ENCODE peak calls at places on chromosomes 6 and 20, in seven cellular contexts. J, F, E, M, P, A and K are unnamed samples. For H3K4me1, the result is how much of the 10 kb centered on the place peaks cover.

GRCh38 chr6:166402582-166403277 is 20.0 kb upstream of the MPC1 start:
- DNase-seq in J (peak), F (no peak), E (no peak), M (no peak), P (no peak), A (no peak), K (no peak)

GRCh38 chr6:56297022-56297995 is 49.9 kb upstream of the COL21A1 start:
- DNase-seq in J (no peak), F (no peak), E (no peak), M (no peak), P (no peak), A (no peak), K (no peak)

GRCh38 chr6:85451586-85452306 is 1.9 kb downstream of the NT5E start:
- DNase-seq in J (peak), F (no peak), E (no peak), M (no peak), P (no peak), A (no peak), K (no peak)

GRCh38 chr6:89132087-89132486 is 13.8 kb upstream of the PM20D2 start:
- DNase-seq in J (no peak), F (no peak), E (no peak), M (no peak), P (no peak), A (peak), K (no peak)

GRCh38 chr6:167717455-167717854 is 109.3 kb upstream of the AFDN start:
- DNase-seq in J (no peak), F (no peak), E (no peak), M (peak), P (no peak), A (no peak), K (no peak)

GRCh38 chr20:25057234-25058050 is 497 bp downstream of the ACSS1 start:
- DNase-seq in J (peak), F (no peak), E (peak), M (peak), P (peak), A (peak), K (peak)

GRCh38 chr6:158149641-158150040 is 18.4 kb downstream of the SERAC1 start:
- DNase-seq in J (peak), F (no peak), E (no peak), M (no peak), P (no peak), A (no peak), K (no peak)

GRCh38 chr6:155155787-155156447 is 107.9 kb upstream of the CLDN20 start:
- DNase-seq in J (peak), F (no peak), E (no peak), M (no peak), P (no peak), A (no peak), K (no peak)

GRCh38 chr6:158852312-158853071 is 33.3 kb upstream of the EZR start:
- DNase-seq in J (no peak), F (no peak), E (no peak), M (no peak), P (no peak), A (no peak), K (no peak)

GRCh38 chr20:25622450-25623224 is 1.2 kb downstream of the NANP start:
- DNase-seq in J (no peak), F (no peak), E (no peak), M (no peak), P (no peak), A (no peak), K (no peak)

GRCh38 chr6:15346315-15346714 is 100.4 kb downstream of the JARID2 start:
- DNase-seq in J (no peak), F (no peak), E (no peak), M (no peak), P (no peak), A (no peak), K (no peak)

GRCh38 chr6:112429226-112429625 is 82.1 kb downstream of the RFPL4B start:
- DNase-seq in J (peak), F (no peak), E (no peak), M (no peak), P (no peak), A (no peak), K (no peak)

GRCh38 chr6:53624491-53624890 is 41.1 kb downstream of the KLHL31 start:
- DNase-seq in J (no peak), F (no peak), E (no peak), M (no peak), P (no peak), A (no peak), K (no peak)

GRCh38 chr6:57190140-57190539 is 18.0 kb downstream of the BAG2 start:
- DNase-seq in J (peak), F (no peak), E (no peak), M (no peak), P (no peak), A (no peak), K (no peak)

DNA sequence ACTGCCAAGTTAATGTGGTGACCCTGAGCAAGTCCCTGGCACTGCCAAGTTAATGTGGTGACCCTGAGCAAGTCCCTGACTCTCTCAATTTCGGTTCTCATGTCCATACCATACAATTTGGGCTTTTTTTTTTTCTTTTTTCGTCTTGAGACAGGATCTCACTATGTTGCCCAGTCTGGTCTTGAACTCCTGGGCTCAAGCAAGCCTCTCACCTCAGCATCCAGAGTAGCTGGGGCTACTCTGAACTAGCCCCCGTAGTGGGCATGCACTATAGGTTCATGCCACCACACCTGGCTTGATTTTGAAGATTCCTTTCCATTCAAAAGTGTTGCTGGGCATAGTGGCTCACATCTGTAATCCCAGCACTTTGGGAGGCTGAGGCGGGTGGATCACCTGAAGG is 100.0 kb upstream of the FOXP4 start:
- DNase-seq in J (no peak), F (no peak), E (no peak), M (no peak), P (no peak), A (no peak), K (no peak)
- H3K4me1 ChIP-seq in J (under half), F (under half), E (under half), M (under half), P (under half), A (under half), K (under half)

GRCh38 chr20:41467690-41468089 is 101.1 kb upstream of the EMILIN3 start:
- DNase-seq in J (no peak), F (no peak), E (no peak), M (no peak), P (no peak), A (no peak), K (no peak)

GRCh38 chr20:41466836-41467619 is 100.4 kb upstream of the EMILIN3 start:
- DNase-seq in J (no peak), F (no peak), E (no peak), M (no peak), P (no peak), A (no peak), K (no peak)

GRCh38 chr20:41457173-41457857 is 90.7 kb upstream of the EMILIN3 start:
- DNase-seq in J (no peak), F (no peak), E (no peak), M (no peak), P (no peak), A (no peak), K (no peak)

GRCh38 chr20:41462372-41463161 is 95.9 kb upstream of the EMILIN3 start:
- DNase-seq in J (no peak), F (no peak), E (no peak), M (no peak), P (no peak), A (no peak), K (no peak)
- H3K4me1 ChIP-seq in J (under half), F (under half), E (under half), M (under half), P (under half), A (under half), K (under half)

DNA sequence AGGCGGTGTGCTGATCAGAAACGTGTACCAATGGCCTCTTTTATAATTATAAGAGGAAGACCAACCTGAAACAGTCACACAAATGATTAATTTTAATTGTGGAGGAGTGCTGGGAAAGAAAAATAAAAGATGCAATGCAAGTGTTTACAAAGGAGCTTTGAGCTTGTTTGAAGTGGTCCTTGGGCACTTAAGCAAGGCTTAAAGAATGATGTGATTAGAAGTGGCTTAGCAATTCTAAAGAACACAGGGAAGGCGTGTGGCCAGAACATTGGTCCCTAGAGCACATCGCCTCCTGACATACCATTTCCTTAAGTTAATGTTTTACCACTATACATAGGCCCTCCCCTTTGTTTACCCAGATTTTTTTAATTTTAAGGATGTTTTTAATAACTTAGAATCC is 26.1 kb downstream of the PTPN1 start:
- DNase-seq in J (peak), F (no peak), E (no peak), M (no peak), P (no peak), A (peak), K (no peak)
- H3K4me1 ChIP-seq in J (under half), F (half or more), E (half or more), M (half or more), P (under half), A (under half), K (under half)

DNA sequence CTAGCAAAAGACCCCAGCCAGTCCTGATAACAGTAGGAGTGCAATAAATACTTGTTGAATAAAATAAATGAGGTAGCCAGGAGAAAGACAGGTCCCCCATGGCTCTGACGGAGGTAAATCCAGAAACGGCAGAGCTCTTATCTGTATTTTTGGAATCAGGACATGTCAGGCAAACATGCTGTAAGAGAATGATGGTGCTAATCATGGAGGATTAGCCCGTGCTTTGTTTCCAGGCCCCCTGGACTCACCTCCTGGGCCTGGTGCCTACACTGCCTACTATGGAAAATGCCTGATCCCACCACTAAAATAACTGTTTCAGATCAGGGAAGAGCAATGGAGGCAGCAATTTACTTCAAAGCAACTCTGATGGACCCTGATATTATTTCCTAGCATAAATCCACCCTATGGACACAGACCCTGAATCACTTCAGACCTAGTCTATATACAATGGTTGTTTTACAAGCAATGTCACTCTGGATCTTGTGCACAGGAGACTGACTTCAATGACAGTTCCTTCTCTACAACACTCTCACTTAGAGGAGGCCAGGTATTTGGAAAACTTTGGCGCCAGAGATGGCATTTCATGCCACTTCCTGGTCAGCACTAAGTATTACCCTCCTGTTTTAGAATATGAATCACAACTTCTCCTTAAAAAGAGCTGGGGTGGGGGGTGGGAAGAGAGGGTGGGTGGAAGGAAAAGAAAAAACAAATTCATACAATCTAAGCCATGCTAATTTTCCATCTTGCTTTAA is 6.4 kb downstream of the MRPL14 start:
- DNase-seq in J (no peak), F (no peak), E (no peak), M (no peak), P (no peak), A (no peak), K (no peak)
- H3K4me1 ChIP-seq in J (under half), F (under half), E (half or more), M (half or more), P (under half), A (under half), K (under half)

GRCh38 chr20:62354811-62355341 is 12.2 kb downstream of the LAMA5 start:
- DNase-seq in J (no peak), F (no peak), E (no peak), M (no peak), P (no peak), A (no peak), K (no peak)
- H3K4me1 ChIP-seq in J (half or more), F (half or more), E (half or more), M (half or more), P (under half), A (under half), K (under half)

GRCh38 chr6:108581237-108581931 is 20.7 kb downstream of the FOXO3 start:
- DNase-seq in J (peak), F (no peak), E (no peak), M (no peak), P (peak), A (peak), K (no peak)
- H3K4me1 ChIP-seq in J (under half), F (under half), E (half or more), M (half or more), P (half or more), A (under half), K (under half)

DNA sequence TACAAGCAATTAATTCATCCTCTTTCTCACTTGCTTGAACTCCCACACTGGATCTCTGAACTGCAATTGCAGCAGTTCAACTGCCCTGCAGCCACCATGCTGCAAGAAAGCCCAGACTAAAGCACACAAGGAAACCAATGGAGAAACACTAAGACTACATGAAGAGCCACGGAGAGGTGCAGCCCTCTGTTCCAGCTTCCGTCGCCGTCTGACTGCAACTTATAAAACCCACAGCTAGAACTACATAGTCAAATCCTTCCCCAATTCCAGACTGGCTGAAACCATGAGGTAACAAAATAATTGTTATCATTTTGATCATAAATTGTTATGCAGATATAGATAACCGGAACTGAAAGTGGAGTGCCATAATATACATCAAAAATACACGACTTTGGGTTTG is 21.1 kb upstream of the THEMIS start:
- DNase-seq in J (no peak), F (no peak), E (no peak), M (no peak), P (no peak), A (no peak), K (no peak)
- H3K4me1 ChIP-seq in J (under half), F (under half), E (under half), M (under half), P (under half), A (under half), K (under half)

DNA sequence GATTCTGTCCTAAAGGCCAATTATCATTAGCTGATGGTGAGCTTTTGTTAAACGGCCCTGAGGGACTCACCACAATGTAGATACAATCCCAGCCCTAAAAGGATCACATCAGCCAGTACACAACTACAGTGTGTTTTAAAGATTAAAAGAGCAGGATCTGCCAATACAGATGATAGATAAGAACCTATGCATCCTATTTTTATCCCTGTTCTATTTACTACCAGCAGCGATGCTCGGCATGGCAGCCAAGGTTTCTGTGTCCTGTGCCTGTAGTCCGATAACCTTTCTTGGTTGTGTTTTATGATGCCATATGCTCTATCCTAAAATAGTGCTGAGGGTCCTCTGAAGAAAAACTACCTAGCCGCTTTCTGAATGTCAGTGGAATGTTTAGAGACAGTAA is 289.4 kb downstream of the PHACTR1 start:
- DNase-seq in J (no peak), F (no peak), E (peak), M (no peak), P (no peak), A (no peak), K (no peak)
- H3K4me1 ChIP-seq in J (under half), F (under half), E (under half), M (under half), P (under half), A (under half), K (under half)

GRCh38 chr6:2795162-2795561 is 30.0 kb downstream of the WRNIP1 start:
- DNase-seq in J (no peak), F (no peak), E (no peak), M (no peak), P (no peak), A (no peak), K (no peak)

GRCh38 chr6:2792330-2792729 is 27.1 kb downstream of the WRNIP1 start:
- DNase-seq in J (peak), F (no peak), E (no peak), M (no peak), P (no peak), A (no peak), K (no peak)

GRCh38 chr6:2791124-2792050 is 26.2 kb downstream of the WRNIP1 start:
- DNase-seq in J (peak), F (peak), E (peak), M (no peak), P (peak), A (peak), K (no peak)

GRCh38 chr6:2794171-2794730 is 29.1 kb downstream of the WRNIP1 start:
- DNase-seq in J (peak), F (no peak), E (no peak), M (no peak), P (no peak), A (no peak), K (no peak)

DNA sequence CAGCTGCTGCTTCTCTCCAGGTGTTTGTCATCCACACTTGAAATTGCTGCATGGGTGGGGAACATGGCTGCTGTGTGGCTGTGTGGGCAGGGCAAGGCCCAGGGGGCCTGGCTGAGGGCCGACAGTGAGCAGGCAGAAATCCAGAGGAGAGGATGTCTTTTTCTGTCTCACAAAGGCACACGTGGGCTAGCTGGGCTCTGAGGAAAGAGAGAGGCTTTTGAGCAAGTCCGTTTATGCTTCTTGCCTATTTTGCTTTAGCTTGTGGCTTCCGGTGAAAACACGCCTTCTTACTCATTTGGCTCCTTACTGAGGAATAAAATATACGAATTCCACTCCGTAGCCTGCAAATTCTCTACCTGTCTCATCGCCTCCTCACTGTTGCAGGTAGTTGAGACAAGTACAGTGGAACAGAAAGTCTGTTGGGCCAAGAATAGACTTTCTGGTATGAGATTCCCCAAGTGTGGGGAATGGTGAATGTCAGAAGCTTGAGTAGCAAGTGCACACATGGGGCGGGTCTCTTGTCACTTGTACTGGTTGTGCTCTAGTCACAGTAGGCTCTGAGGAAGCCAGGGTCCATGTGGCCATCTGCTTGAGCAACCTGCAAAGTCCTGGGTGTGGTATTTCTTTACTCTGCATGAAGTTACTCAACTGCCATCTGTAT is 28.4 kb downstream of the WRNIP1 start:
- DNase-seq in J (no peak), F (no peak), E (no peak), M (no peak), P (no peak), A (peak), K (no peak)
- H3K4me1 ChIP-seq in J (under half), F (under half), E (under half), M (under half), P (under half), A (under half), K (under half)

DNA sequence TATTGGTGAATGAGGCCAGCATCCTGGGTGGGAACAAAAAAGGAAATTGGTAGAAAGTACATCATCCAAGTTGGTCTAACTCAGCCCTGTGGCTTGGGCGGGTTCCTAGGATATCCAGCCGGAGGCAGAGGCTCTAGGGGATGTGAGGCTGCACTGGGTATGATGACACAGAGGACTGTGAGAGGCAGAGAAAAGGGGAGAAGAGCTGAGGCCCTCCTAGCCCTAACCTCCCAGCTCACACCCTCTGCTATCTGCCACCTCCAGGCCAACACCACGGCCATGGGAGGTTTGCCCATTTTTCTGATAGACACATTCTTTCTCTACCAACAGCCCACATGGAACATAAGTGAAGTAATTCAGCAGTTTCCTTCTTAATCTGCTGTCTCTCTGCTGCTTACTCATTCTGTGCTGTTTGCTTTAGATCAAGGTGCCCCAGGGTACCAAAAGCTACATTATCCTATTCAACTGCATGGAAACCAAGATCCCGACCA is 284.4 kb downstream of the ESR1 start:
- DNase-seq in J (peak), F (no peak), E (no peak), M (no peak), P (no peak), A (no peak), K (no peak)
- H3K4me1 ChIP-seq in J (under half), F (under half), E (under half), M (under half), P (under half), A (under half), K (under half)